ENCODE peak calls at places on chromosomes 1 and 21, in five cellular contexts. H, X, W, D and K are unnamed samples.

GRCh38 chr1:198794498-198794897 is 155.7 kb downstream of the PTPRC start:
- DNase-seq in W (no peak), X (no peak), D (no peak), H (no peak), K (no peak)

GRCh38 chr1:145885738-145886287 is at the start of gene ANKRD35:
- DNase-seq in W (peak; percentile 86), H (peak; percentile 94), D (peak; percentile 88), X (peak; percentile 94), K (peak; percentile 97)

GRCh38 chr21:38712076-38712475 is 93.7 kb upstream of the ETS2 start:
- DNase-seq in W (peak; percentile 4), D (peak; percentile 56), X (peak; percentile 13), H (no peak), K (peak; percentile 80)

GRCh38 chr1:3652538-3653285 is 396 bp downstream of the TP73 start:
- DNase-seq in W (no peak), X (peak; percentile 69), H (peak; percentile 38), D (no peak), K (peak; percentile 41)

GRCh38 chr1:117511273-117511672 is 94.6 kb upstream of the TENT5C start:
- DNase-seq in D (no peak), W (no peak), H (no peak), X (no peak), K (no peak)

GRCh38 chr1:227437495-227438008 is 119.3 kb upstream of the CDC42BPA start:
- DNase-seq in X (peak; percentile 34), D (no peak), W (peak; percentile 20), H (no peak), K (peak; percentile 83)

GRCh38 chr1:171179323-171180227 is 5.5 kb upstream of the FMO2 start:
- DNase-seq in D (no peak), H (no peak), X (no peak), W (no peak), K (no peak)

GRCh38 chr1:47333922-47334764 is 553 bp downstream of the CMPK1 start:
- DNase-seq in H (peak; percentile 89), W (peak; percentile 79), X (peak; percentile 82), D (peak; percentile 89), K (peak; percentile 75)

GRCh38 chr1:159261726-159262494 is 40.2 kb upstream of the FCER1A start:
- DNase-seq in X (no peak), H (no peak), W (no peak), D (no peak), K (no peak)